ENCODE peak calls at places on chromosomes 1 and 21, in six cellular contexts. H is iris pigment epithelial cell; B is OCI-M1; N is fibroblast of lung; R is caudate nucleus; U is activated CD8-positive, alpha-beta memory T cell treated with anti-CD3 and anti-CD28 coated beads, Interleukin-2, amount 50 U/mL, for 48 hours. J is an unnamed sample.

GRCh38 chr21:14318598-14318997 is 64.3 kb downstream of the HSPA13 start:
- DNase-seq in H (no peak), R (no peak), N (no peak), U (no peak), B (peak; percentile 57), J (no peak)

GRCh38 chr1:29672955-29673507 is 436.7 kb downstream of the PTPRU start:
- DNase-seq in H (no peak), U (peak; percentile 20), R (no peak), N (no peak), B (no peak), J (no peak)

GRCh38 chr1:39132505-39133339 is 71.8 kb upstream of the MACF1 start:
- DNase-seq in H (no peak), R (peak; percentile 43), N (peak; percentile 51), B (no peak), U (no peak), J (no peak)

GRCh38 chr1:183444243-183444642 is 26.1 kb upstream of the NMNAT2 start:
- DNase-seq in R (no peak), U (no peak), H (peak; percentile 54), B (no peak), N (peak; percentile 52), J (no peak)

GRCh38 chr21:34936874-34937563 is 112.1 kb downstream of the RUNX1 start:
- DNase-seq in H (no peak), U (no peak), N (no peak), R (no peak), B (peak; percentile 34), J (no peak)

GRCh38 chr1:223211323-223211985 is 68.4 kb upstream of the TLR5 start:
- DNase-seq in R (no peak), B (no peak), N (peak; percentile 47), U (no peak), H (no peak), J (no peak)

GRCh38 chr1:158809261-158809660 is 21.9 kb upstream of the MNDA start:
- DNase-seq in R (no peak), N (no peak), U (no peak), H (no peak), B (no peak), J (no peak)

GRCh38 chr21:45308211-45309068 is 20.7 kb upstream of the POFUT2 start:
- DNase-seq in U (no peak), H (peak; percentile 94), N (peak; percentile 88), B (peak; percentile 51), R (no peak), J (no peak)